ENCODE peak calls at places on chromosomes 4 and X, in nine cellular contexts. X, P, W, I, G, Q, L, E and O are unnamed samples.
A peak's percentile ranks its signal among the peaks of the same experiment; 100 is the strongest.

GRCh38 chrX:155857561-155857960 is 23.6 kb upstream of the VAMP7 start:
- DNase-seq in I (no peak), E (peak; percentile 23), L (no peak), P (peak; percentile 5), W (no peak), X (no peak), Q (peak; percentile 8), G (no peak), O (no peak)

GRCh38 chrX:69312141-69312670 is 147.0 kb upstream of the PJA1 start:
- DNase-seq in I (no peak), W (no peak), G (no peak), X (no peak), Q (no peak), E (no peak), P (no peak), L (no peak), O (no peak)

GRCh38 chr4:136858911-136859310 is 673.4 kb downstream of the PCDH18 start:
- DNase-seq in X (no peak), E (no peak), P (no peak), G (no peak), I (no peak), W (no peak), L (no peak), Q (no peak), O (no peak)

GRCh38 chr4:7941111-7942018 is 1.7 kb upstream of the AFAP1 start:
- DNase-seq in G (no peak), X (no peak), L (no peak), I (no peak), W (no peak), E (peak; percentile 63), P (no peak), Q (peak; percentile 53), O (no peak)

GRCh38 chr4:36065274-36065871 is 178.9 kb downstream of the ARAP2 start:
- DNase-seq in I (no peak), L (no peak), G (no peak), X (no peak), Q (no peak), W (no peak), E (no peak), P (no peak), O (no peak)

GRCh38 chr4:129682586-129682985 is 586.6 kb downstream of the C4orf33 start:
- DNase-seq in Q (no peak), X (no peak), E (no peak), L (no peak), W (no peak), I (no peak), G (no peak), P (no peak), O (no peak)

GRCh38 chr4:110823251-110823650 is 200.4 kb upstream of the PITX2 start:
- DNase-seq in Q (no peak), G (no peak), E (peak; percentile 43), L (no peak), W (no peak), P (no peak), X (no peak), I (no peak), O (peak; percentile 14)

GRCh38 chr4:73311428-73311827 is 52.8 kb upstream of the ANKRD17 start:
- DNase-seq in P (peak; percentile 53), Q (no peak), L (no peak), I (no peak), G (no peak), W (no peak), X (peak; percentile 54), E (peak; percentile 18), O (peak; percentile 16)

GRCh38 chr4:732911-733630 is 27.4 kb downstream of the PCGF3 start:
- DNase-seq in G (no peak), X (no peak), L (no peak), I (no peak), P (no peak), Q (no peak), W (no peak), E (no peak), O (no peak)

GRCh38 chr4:154872198-154872597 is 91.1 kb downstream of the RBM46 start:
- DNase-seq in X (no peak), Q (no peak), E (no peak), G (no peak), W (no peak), P (no peak), L (no peak), I (no peak), O (no peak)

GRCh38 chrX:147957291-147957690 is 23.8 kb upstream of the FMR1NB start:
- DNase-seq in I (no peak), X (no peak), W (no peak), E (no peak), G (no peak), P (no peak), L (no peak), Q (no peak), O (no peak)

GRCh38 chr4:138611721-138612120 is 369.6 kb upstream of the SLC7A11 start:
- DNase-seq in E (no peak), I (no peak), X (no peak), W (no peak), P (no peak), Q (no peak), L (no peak), G (no peak), O (no peak)

GRCh38 chrX:22037911-22038537 is 5.9 kb downstream of the PHEX start:
- DNase-seq in G (no peak), P (no peak), Q (no peak), L (no peak), W (no peak), E (no peak), I (no peak), X (no peak), O (no peak)

GRCh38 chr4:119068529-119068962 is 67.1 kb upstream of the MYOZ2 start:
- DNase-seq in E (peak; percentile 2), I (no peak), P (no peak), G (no peak), W (no peak), Q (no peak), X (no peak), L (no peak), O (peak; percentile 82)

GRCh38 chr4:66572949-66573348 is 902.7 kb upstream of the EPHA5 start:
- DNase-seq in W (no peak), X (no peak), L (no peak), P (no peak), I (no peak), E (no peak), G (no peak), Q (no peak), O (peak; percentile 14)

GRCh38 chr4:183284965-183285364 is 35.1 kb downstream of the CLDN22 start:
- DNase-seq in Q (no peak), W (no peak), I (no peak), X (no peak), L (no peak), G (no peak), P (no peak), E (no peak), O (no peak)

GRCh38 chr4:134787315-134787714 is 585.7 kb upstream of the PABPC4L start:
- DNase-seq in L (no peak), Q (no peak), E (peak; percentile 3), I (no peak), W (no peak), X (no peak), G (no peak), P (no peak), O (no peak)

GRCh38 chrX:1545776-1546408 is 8.9 kb upstream of the P2RY8 start:
- DNase-seq in L (no peak), I (no peak), X (no peak), Q (no peak), G (no peak), P (no peak), W (no peak), E (no peak), O (no peak)

GRCh38 chrX:151852294-151852693 is 60.4 kb upstream of the MAGEA4 start:
- DNase-seq in X (no peak), P (no peak), W (no peak), L (no peak), I (no peak), E (no peak), Q (no peak), G (no peak), O (no peak)

GRCh38 chr4:6532658-6533057 is 42.3 kb upstream of the MAN2B2 start:
- DNase-seq in Q (no peak), X (no peak), P (no peak), G (no peak), W (no peak), E (no peak), L (no peak), I (no peak), O (no peak)

GRCh38 chr4:2275546-2276251 is 13.8 kb upstream of the MXD4 start:
- DNase-seq in I (no peak), G (no peak), L (no peak), P (no peak), Q (no peak), W (no peak), E (no peak), X (no peak), O (no peak)

GRCh38 chr4:153530284-153530995 is 64.3 kb downstream of the TMEM131L start:
- DNase-seq in E (no peak), W (no peak), P (no peak), X (no peak), G (no peak), L (no peak), Q (no peak), I (no peak), O (no peak)

GRCh38 chr4:4555916-4556315 is 14.1 kb upstream of the STX18 start:
- DNase-seq in Q (no peak), I (no peak), X (no peak), G (no peak), P (no peak), W (no peak), E (peak; percentile 81), L (no peak), O (no peak)

GRCh38 chr4:86594559-86595425 is 677 bp downstream of the PTPN13 start:
- DNase-seq in W (peak; percentile 43), E (peak; percentile 42), L (no peak), G (peak; percentile 34), I (peak; percentile 9), X (peak; percentile 81), P (no peak), Q (peak; percentile 31), O (peak; percentile 56)

GRCh38 chrX:97987979-97988378 is 1104.3 kb downstream of the RPA4 start:
- DNase-seq in L (no peak), I (no peak), E (no peak), Q (no peak), G (no peak), X (no peak), W (no peak), P (peak; percentile 1), O (no peak)

GRCh38 chrX:11287505-11287904 is 5.7 kb upstream of the AMELX start:
- DNase-seq in Q (peak; percentile 2), L (no peak), P (no peak), E (peak; percentile 11), G (no peak), W (no peak), I (no peak), X (no peak), O (peak; percentile 30)

GRCh38 chr4:68963389-68963788 is 11.8 kb upstream of the UGT2A3 start:
- DNase-seq in I (no peak), P (no peak), L (no peak), Q (no peak), W (no peak), X (no peak), G (no peak), E (no peak), O (no peak)

GRCh38 chr4:147651563-147651962 is 32.4 kb downstream of the PRMT9 start:
- DNase-seq in I (peak; percentile 2), Q (no peak), W (no peak), X (no peak), E (no peak), P (no peak), G (no peak), L (no peak), O (no peak)

GRCh38 chr4:34289489-34289888 is 1954.8 kb downstream of the ARAP2 start:
- DNase-seq in X (no peak), I (no peak), L (no peak), E (no peak), W (no peak), P (no peak), Q (no peak), G (no peak), O (no peak)